ENCODE peak calls at places on chromosome 4, in eight cellular contexts. One of them, this sample, is unnamed. For H3K27me3, the result is how much of the 10 kb centered on the place peaks cover.

GRCh38 chr4:107261241-107261874 is 225.2 kb upstream of the DKK2 start:
- DNase-seq in CD8-positive, alpha-beta T cell: no peak
- DNase-seq in colonic mucosa: no peak
- DNase-seq in MM.1S: no peak
- DNase-seq in tibial artery: no peak
- DNase-seq in lung: no peak
- DNase-seq in heart right ventricle: no peak
- DNase-seq in mesenchymal stem cell: no peak
- DNase-seq in this sample: no peak

GRCh38 chr4:167602157-167602556 is 367.9 kb upstream of the SPOCK3 start:
- DNase-seq in heart right ventricle: no peak
- DNase-seq in lung: no peak
- DNase-seq in CD8-positive, alpha-beta T cell: no peak
- DNase-seq in MM.1S: no peak
- DNase-seq in tibial artery: no peak
- DNase-seq in mesenchymal stem cell: no peak
- DNase-seq in colonic mucosa: no peak
- DNase-seq in this sample: no peak

GRCh38 chr4:153222790-153223417 is 18.7 kb downstream of the TRIM2 start:
- DNase-seq in mesenchymal stem cell: peak
- DNase-seq in MM.1S: peak
- DNase-seq in tibial artery: peak
- DNase-seq in CD8-positive, alpha-beta T cell: no peak
- DNase-seq in lung: peak
- DNase-seq in colonic mucosa: peak
- DNase-seq in heart right ventricle: peak
- DNase-seq in this sample: peak

GRCh38 chr4:28463184-28463690 is 1602.6 kb downstream of the STIM2 start:
- DNase-seq in colonic mucosa: no peak
- DNase-seq in heart right ventricle: no peak
- DNase-seq in lung: no peak
- DNase-seq in CD8-positive, alpha-beta T cell: no peak
- DNase-seq in MM.1S: no peak
- DNase-seq in mesenchymal stem cell: no peak
- DNase-seq in tibial artery: no peak
- DNase-seq in this sample: no peak

GRCh38 chr4:37549003-37549402 is 137.2 kb downstream of the RELL1 start:
- DNase-seq in lung: no peak
- DNase-seq in CD8-positive, alpha-beta T cell: no peak
- DNase-seq in heart right ventricle: no peak
- DNase-seq in MM.1S: no peak
- DNase-seq in tibial artery: no peak
- DNase-seq in mesenchymal stem cell: peak
- DNase-seq in colonic mucosa: no peak
- DNase-seq in this sample: peak

GRCh38 chr4:7399433-7400234 is 35.1 kb downstream of the PSAPL1 start:
- DNase-seq in CD8-positive, alpha-beta T cell: no peak
- DNase-seq in MM.1S: no peak
- DNase-seq in lung: no peak
- DNase-seq in mesenchymal stem cell: no peak
- DNase-seq in heart right ventricle: no peak
- DNase-seq in colonic mucosa: no peak
- DNase-seq in tibial artery: no peak
- DNase-seq in this sample: no peak

GRCh38 chr4:169340834-169341233 is 70.1 kb upstream of the SH3RF1 start:
- DNase-seq in tibial artery: no peak
- DNase-seq in heart right ventricle: no peak
- DNase-seq in MM.1S: no peak
- DNase-seq in lung: no peak
- DNase-seq in mesenchymal stem cell: no peak
- DNase-seq in CD8-positive, alpha-beta T cell: no peak
- DNase-seq in colonic mucosa: no peak
- DNase-seq in this sample: no peak

GRCh38 chr4:177367336-177367735 is 57.7 kb downstream of the NEIL3 start:
- DNase-seq in heart right ventricle: no peak
- DNase-seq in mesenchymal stem cell: peak
- DNase-seq in MM.1S: no peak
- DNase-seq in lung: no peak
- DNase-seq in colonic mucosa: no peak
- DNase-seq in tibial artery: no peak
- DNase-seq in CD8-positive, alpha-beta T cell: no peak
- DNase-seq in this sample: peak

GRCh38 chr4:25954293-25954904 is 40.4 kb downstream of the SMIM20 start:
- DNase-seq in mesenchymal stem cell: no peak
- DNase-seq in MM.1S: no peak
- DNase-seq in heart right ventricle: no peak
- DNase-seq in tibial artery: no peak
- DNase-seq in colonic mucosa: no peak
- DNase-seq in CD8-positive, alpha-beta T cell: no peak
- DNase-seq in lung: no peak
- DNase-seq in this sample: no peak

GRCh38 chr4:152024881-152025280 is 264.1 kb upstream of the GATB start:
- DNase-seq in CD8-positive, alpha-beta T cell: no peak
- DNase-seq in tibial artery: no peak
- DNase-seq in mesenchymal stem cell: no peak
- DNase-seq in colonic mucosa: no peak
- DNase-seq in lung: no peak
- DNase-seq in heart right ventricle: no peak
- DNase-seq in MM.1S: no peak
- DNase-seq in this sample: no peak

GRCh38 chr4:53932784-53933183 is 131.6 kb downstream of the CHIC2 start:
- DNase-seq in heart right ventricle: no peak
- DNase-seq in tibial artery: no peak
- DNase-seq in lung: no peak
- DNase-seq in mesenchymal stem cell: no peak
- DNase-seq in MM.1S: no peak
- DNase-seq in CD8-positive, alpha-beta T cell: no peak
- DNase-seq in colonic mucosa: no peak
- DNase-seq in this sample: peak

GRCh38 chr4:8188743-8189550 is 10.1 kb upstream of the SH3TC1 start:
- DNase-seq in MM.1S: peak
- DNase-seq in lung: peak
- DNase-seq in tibial artery: peak
- DNase-seq in colonic mucosa: no peak
- DNase-seq in heart right ventricle: peak
- DNase-seq in CD8-positive, alpha-beta T cell: no peak
- DNase-seq in mesenchymal stem cell: no peak
- DNase-seq in this sample: peak

GRCh38 chr4:7687006-7687405 is 252.3 kb upstream of the PSAPL1 start:
- DNase-seq in CD8-positive, alpha-beta T cell: no peak
- DNase-seq in tibial artery: no peak
- DNase-seq in lung: no peak
- DNase-seq in colonic mucosa: no peak
- DNase-seq in heart right ventricle: no peak
- DNase-seq in MM.1S: no peak
- DNase-seq in mesenchymal stem cell: no peak
- DNase-seq in this sample: no peak

GRCh38 chr4:152943673-152944072 is 7.5 kb downstream of the FHDC1 start:
- DNase-seq in lung: no peak
- DNase-seq in CD8-positive, alpha-beta T cell: no peak
- DNase-seq in MM.1S: no peak
- DNase-seq in heart right ventricle: no peak
- DNase-seq in tibial artery: no peak
- DNase-seq in mesenchymal stem cell: peak
- DNase-seq in colonic mucosa: no peak
- DNase-seq in this sample: no peak

GRCh38 chr4:71184195-71184781 is 154.5 kb upstream of the SLC4A4 start:
- DNase-seq in heart right ventricle: peak
- DNase-seq in colonic mucosa: peak
- DNase-seq in mesenchymal stem cell: peak
- DNase-seq in CD8-positive, alpha-beta T cell: no peak
- DNase-seq in tibial artery: no peak
- DNase-seq in MM.1S: peak
- DNase-seq in lung: peak
- DNase-seq in this sample: peak

GRCh38 chr4:101005659-101006058 is 341.7 kb downstream of the PPP3CA start:
- DNase-seq in MM.1S: peak
- DNase-seq in CD8-positive, alpha-beta T cell: no peak
- DNase-seq in tibial artery: no peak
- DNase-seq in lung: no peak
- DNase-seq in heart right ventricle: no peak
- DNase-seq in mesenchymal stem cell: no peak
- DNase-seq in colonic mucosa: no peak
- DNase-seq in this sample: no peak

GRCh38 chr4:12304912-12305311 is 876.2 kb upstream of the HS3ST1 start:
- DNase-seq in MM.1S: no peak
- DNase-seq in colonic mucosa: no peak
- DNase-seq in CD8-positive, alpha-beta T cell: no peak
- DNase-seq in mesenchymal stem cell: no peak
- DNase-seq in lung: no peak
- DNase-seq in heart right ventricle: no peak
- DNase-seq in tibial artery: no peak
- DNase-seq in this sample: no peak

GRCh38 chr4:71266090-71266794 is 72.6 kb upstream of the SLC4A4 start:
- DNase-seq in CD8-positive, alpha-beta T cell: no peak
- DNase-seq in tibial artery: no peak
- DNase-seq in MM.1S: no peak
- DNase-seq in colonic mucosa: no peak
- DNase-seq in heart right ventricle: no peak
- DNase-seq in mesenchymal stem cell: peak
- DNase-seq in lung: no peak
- DNase-seq in this sample: peak

GRCh38 chr4:25938251-25939186 is 24.5 kb downstream of the SMIM20 start:
- DNase-seq in heart right ventricle: peak
- DNase-seq in tibial artery: no peak
- DNase-seq in MM.1S: no peak
- DNase-seq in colonic mucosa: no peak
- DNase-seq in mesenchymal stem cell: peak
- DNase-seq in lung: no peak
- DNase-seq in CD8-positive, alpha-beta T cell: no peak
- DNase-seq in this sample: peak

GRCh38 chr4:70613893-70614572 is 14.5 kb upstream of the ENAM start:
- DNase-seq in mesenchymal stem cell: no peak
- DNase-seq in colonic mucosa: no peak
- DNase-seq in lung: no peak
- DNase-seq in heart right ventricle: no peak
- DNase-seq in CD8-positive, alpha-beta T cell: no peak
- DNase-seq in MM.1S: peak
- DNase-seq in tibial artery: no peak
- DNase-seq in this sample: no peak

GRCh38 chr4:87165886-87166285 is 54.5 kb downstream of the KLHL8 start:
- DNase-seq in mesenchymal stem cell: no peak
- DNase-seq in colonic mucosa: no peak
- DNase-seq in heart right ventricle: no peak
- DNase-seq in tibial artery: no peak
- DNase-seq in MM.1S: no peak
- DNase-seq in CD8-positive, alpha-beta T cell: no peak
- DNase-seq in lung: no peak
- DNase-seq in this sample: no peak

GRCh38 chr4:174523003-174523693 is 860 bp upstream of the HPGD start:
- DNase-seq in tibial artery: no peak
- DNase-seq in lung: no peak
- DNase-seq in heart right ventricle: no peak
- DNase-seq in MM.1S: no peak
- DNase-seq in CD8-positive, alpha-beta T cell: no peak
- DNase-seq in colonic mucosa: peak
- DNase-seq in mesenchymal stem cell: peak
- DNase-seq in this sample: peak
- H3K4me3 ChIP-seq in tibial artery: peak
- H3K4me3 ChIP-seq in lung: peak
- H3K4me3 ChIP-seq in heart right ventricle: peak
- H3K4me3 ChIP-seq in MM.1S: peak
- H3K4me3 ChIP-seq in CD8-positive, alpha-beta T cell: peak
- H3K4me3 ChIP-seq in colonic mucosa: peak
- H3K4me3 ChIP-seq in mesenchymal stem cell: peak
- H3K4me3 ChIP-seq in this sample: peak

GRCh38 chr4:80268936-80269335 is 2.5 kb downstream of the FGF5 start:
- DNase-seq in colonic mucosa: no peak
- DNase-seq in lung: no peak
- DNase-seq in heart right ventricle: no peak
- DNase-seq in tibial artery: no peak
- DNase-seq in CD8-positive, alpha-beta T cell: no peak
- DNase-seq in mesenchymal stem cell: peak
- DNase-seq in MM.1S: no peak
- DNase-seq in this sample: no peak
- H3K27me3 ChIP-seq in colonic mucosa: under half
- H3K27me3 ChIP-seq in lung: under half
- H3K27me3 ChIP-seq in heart right ventricle: half or more
- H3K27me3 ChIP-seq in tibial artery: under half
- H3K27me3 ChIP-seq in CD8-positive, alpha-beta T cell: under half
- H3K27me3 ChIP-seq in mesenchymal stem cell: under half
- H3K27me3 ChIP-seq in MM.1S: under half
- H3K27me3 ChIP-seq in this sample: under half

GRCh38 chr4:154741877-154742851 is 1.6 kb upstream of the LRAT start:
- DNase-seq in lung: no peak
- DNase-seq in mesenchymal stem cell: no peak
- DNase-seq in CD8-positive, alpha-beta T cell: no peak
- DNase-seq in tibial artery: no peak
- DNase-seq in heart right ventricle: no peak
- DNase-seq in colonic mucosa: no peak
- DNase-seq in MM.1S: no peak
- DNase-seq in this sample: no peak
- H3K4me3 ChIP-seq in lung: no peak
- H3K4me3 ChIP-seq in mesenchymal stem cell: peak
- H3K4me3 ChIP-seq in CD8-positive, alpha-beta T cell: no peak
- H3K4me3 ChIP-seq in tibial artery: peak
- H3K4me3 ChIP-seq in heart right ventricle: peak
- H3K4me3 ChIP-seq in colonic mucosa: no peak
- H3K4me3 ChIP-seq in MM.1S: no peak
- H3K4me3 ChIP-seq in this sample: no peak

GRCh38 chr4:174209296-174209695 is 74.2 kb downstream of the FBXO8 start:
- DNase-seq in lung: no peak
- DNase-seq in mesenchymal stem cell: no peak
- DNase-seq in MM.1S: no peak
- DNase-seq in tibial artery: no peak
- DNase-seq in heart right ventricle: no peak
- DNase-seq in CD8-positive, alpha-beta T cell: no peak
- DNase-seq in colonic mucosa: no peak
- DNase-seq in this sample: no peak

GRCh38 chr4:174204194-174204831 is 79.2 kb downstream of the FBXO8 start:
- DNase-seq in CD8-positive, alpha-beta T cell: no peak
- DNase-seq in tibial artery: no peak
- DNase-seq in mesenchymal stem cell: no peak
- DNase-seq in lung: no peak
- DNase-seq in colonic mucosa: no peak
- DNase-seq in heart right ventricle: no peak
- DNase-seq in MM.1S: no peak
- DNase-seq in this sample: no peak

GRCh38 chr4:174210354-174210753 is 73.1 kb downstream of the FBXO8 start:
- DNase-seq in colonic mucosa: no peak
- DNase-seq in MM.1S: no peak
- DNase-seq in tibial artery: no peak
- DNase-seq in lung: no peak
- DNase-seq in heart right ventricle: no peak
- DNase-seq in mesenchymal stem cell: no peak
- DNase-seq in CD8-positive, alpha-beta T cell: no peak
- DNase-seq in this sample: no peak

GRCh38 chr4:174210952-174211490 is 72.4 kb downstream of the FBXO8 start:
- DNase-seq in lung: no peak
- DNase-seq in tibial artery: no peak
- DNase-seq in colonic mucosa: no peak
- DNase-seq in mesenchymal stem cell: peak
- DNase-seq in MM.1S: no peak
- DNase-seq in CD8-positive, alpha-beta T cell: no peak
- DNase-seq in heart right ventricle: no peak
- DNase-seq in this sample: no peak

DNA sequence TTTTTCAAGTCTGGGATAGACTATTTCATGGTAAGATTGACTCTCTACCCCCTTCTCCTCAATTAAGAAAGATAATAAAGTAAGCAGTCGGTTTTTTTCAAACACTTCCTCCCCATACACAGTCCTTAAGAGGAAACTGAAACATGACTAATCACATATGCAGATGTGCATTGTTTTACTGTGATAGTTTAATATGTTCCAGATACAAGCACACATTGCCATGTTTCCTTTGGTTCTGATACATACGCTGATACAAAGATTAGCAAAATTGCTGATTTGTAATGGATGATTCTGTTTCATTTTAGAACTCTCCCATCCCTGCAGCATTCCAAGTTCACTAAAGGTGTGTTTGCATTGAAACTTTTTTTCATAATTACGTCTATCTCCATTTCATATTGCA is 76.1 kb downstream of the FBXO8 start:
- DNase-seq in MM.1S: no peak
- DNase-seq in tibial artery: no peak
- DNase-seq in colonic mucosa: no peak
- DNase-seq in mesenchymal stem cell: no peak
- DNase-seq in lung: no peak
- DNase-seq in CD8-positive, alpha-beta T cell: no peak
- DNase-seq in heart right ventricle: no peak
- DNase-seq in this sample: no peak
- H3K27me3 ChIP-seq in MM.1S: under half
- H3K27me3 ChIP-seq in tibial artery: under half
- H3K27me3 ChIP-seq in colonic mucosa: under half
- H3K27me3 ChIP-seq in mesenchymal stem cell: under half
- H3K27me3 ChIP-seq in lung: under half
- H3K27me3 ChIP-seq in CD8-positive, alpha-beta T cell: under half
- H3K27me3 ChIP-seq in heart right ventricle: half or more
- H3K27me3 ChIP-seq in this sample: under half

This sample was measured in MG63.